ENCODE peak calls at places on chromosomes 12 and 14, in ten cellular contexts. One of them, this sample, is unnamed.

GRCh38 chr12:114746297-114747074 is 62.5 kb upstream of the TBX3 start:
- DNase-seq in gastrocnemius medialis: no peak
- DNase-seq in stomach: no peak
- DNase-seq in suprapubic skin: no peak
- DNase-seq in BE2C: no peak
- DNase-seq in spleen: no peak
- DNase-seq in CD8-positive, alpha-beta T cell: no peak
- DNase-seq in PC-3: no peak
- DNase-seq in A549: no peak
- DNase-seq in heart right ventricle: no peak
- DNase-seq in this sample: no peak

GRCh38 chr14:105047283-105048016 is 17.8 kb downstream of the GPR132 start:
- DNase-seq in suprapubic skin: no peak
- DNase-seq in stomach: no peak
- DNase-seq in PC-3: no peak
- DNase-seq in gastrocnemius medialis: no peak
- DNase-seq in CD8-positive, alpha-beta T cell: no peak
- DNase-seq in spleen: peak
- DNase-seq in heart right ventricle: no peak
- DNase-seq in BE2C: no peak
- DNase-seq in A549: no peak
- DNase-seq in this sample: no peak

GRCh38 chr12:109767991-109768900 is 54.6 kb downstream of the FAM222A start:
- DNase-seq in A549: no peak
- DNase-seq in CD8-positive, alpha-beta T cell: no peak
- DNase-seq in spleen: no peak
- DNase-seq in BE2C: peak
- DNase-seq in stomach: peak
- DNase-seq in heart right ventricle: no peak
- DNase-seq in gastrocnemius medialis: no peak
- DNase-seq in PC-3: no peak
- DNase-seq in suprapubic skin: peak
- DNase-seq in this sample: no peak

GRCh38 chr12:96121271-96121711 is 72.9 kb upstream of the ELK3 start:
- DNase-seq in gastrocnemius medialis: no peak
- DNase-seq in suprapubic skin: no peak
- DNase-seq in CD8-positive, alpha-beta T cell: no peak
- DNase-seq in stomach: no peak
- DNase-seq in BE2C: no peak
- DNase-seq in A549: no peak
- DNase-seq in heart right ventricle: no peak
- DNase-seq in PC-3: no peak
- DNase-seq in spleen: no peak
- DNase-seq in this sample: no peak

GRCh38 chr12:31370645-31371620 is 45.0 kb upstream of the SINHCAF start:
- DNase-seq in gastrocnemius medialis: no peak
- DNase-seq in PC-3: no peak
- DNase-seq in BE2C: no peak
- DNase-seq in spleen: peak
- DNase-seq in suprapubic skin: no peak
- DNase-seq in A549: no peak
- DNase-seq in CD8-positive, alpha-beta T cell: no peak
- DNase-seq in stomach: no peak
- DNase-seq in heart right ventricle: no peak
- DNase-seq in this sample: no peak

GRCh38 chr12:108750471-108751402 is 19.4 kb upstream of the CORO1C start:
- DNase-seq in A549: no peak
- DNase-seq in CD8-positive, alpha-beta T cell: no peak
- DNase-seq in BE2C: peak
- DNase-seq in spleen: no peak
- DNase-seq in PC-3: no peak
- DNase-seq in stomach: no peak
- DNase-seq in gastrocnemius medialis: no peak
- DNase-seq in suprapubic skin: no peak
- DNase-seq in heart right ventricle: no peak
- DNase-seq in this sample: no peak

GRCh38 chr12:26473291-26473690 is 277.9 kb downstream of the SSPN start:
- DNase-seq in stomach: no peak
- DNase-seq in suprapubic skin: no peak
- DNase-seq in PC-3: peak
- DNase-seq in CD8-positive, alpha-beta T cell: no peak
- DNase-seq in heart right ventricle: no peak
- DNase-seq in gastrocnemius medialis: no peak
- DNase-seq in BE2C: no peak
- DNase-seq in A549: no peak
- DNase-seq in spleen: no peak
- DNase-seq in this sample: no peak

GRCh38 chr12:49017764-49018281 is 753 bp downstream of the PRKAG1 start:
- DNase-seq in heart right ventricle: no peak
- DNase-seq in stomach: no peak
- DNase-seq in BE2C: no peak
- DNase-seq in PC-3: peak
- DNase-seq in suprapubic skin: peak
- DNase-seq in gastrocnemius medialis: peak
- DNase-seq in A549: no peak
- DNase-seq in spleen: no peak
- DNase-seq in CD8-positive, alpha-beta T cell: no peak
- DNase-seq in this sample: peak

GRCh38 chr14:72177246-72177645 is 245.0 kb downstream of the RGS6 start:
- DNase-seq in PC-3: no peak
- DNase-seq in heart right ventricle: no peak
- DNase-seq in stomach: no peak
- DNase-seq in A549: no peak
- DNase-seq in suprapubic skin: no peak
- DNase-seq in spleen: no peak
- DNase-seq in BE2C: peak
- DNase-seq in CD8-positive, alpha-beta T cell: no peak
- DNase-seq in gastrocnemius medialis: peak
- DNase-seq in this sample: no peak

GRCh38 chr14:72183631-72184030 is 251.4 kb downstream of the RGS6 start:
- DNase-seq in A549: no peak
- DNase-seq in stomach: no peak
- DNase-seq in CD8-positive, alpha-beta T cell: no peak
- DNase-seq in gastrocnemius medialis: no peak
- DNase-seq in suprapubic skin: no peak
- DNase-seq in heart right ventricle: no peak
- DNase-seq in spleen: no peak
- DNase-seq in PC-3: no peak
- DNase-seq in BE2C: no peak
- DNase-seq in this sample: no peak

GRCh38 chr14:72182773-72183432 is 250.7 kb downstream of the RGS6 start:
- DNase-seq in CD8-positive, alpha-beta T cell: no peak
- DNase-seq in BE2C: no peak
- DNase-seq in spleen: no peak
- DNase-seq in gastrocnemius medialis: no peak
- DNase-seq in stomach: no peak
- DNase-seq in heart right ventricle: no peak
- DNase-seq in PC-3: no peak
- DNase-seq in A549: no peak
- DNase-seq in suprapubic skin: no peak
- DNase-seq in this sample: no peak

GRCh38 chr14:72173038-72173720 is 240.9 kb downstream of the RGS6 start:
- DNase-seq in suprapubic skin: no peak
- DNase-seq in BE2C: no peak
- DNase-seq in heart right ventricle: no peak
- DNase-seq in CD8-positive, alpha-beta T cell: no peak
- DNase-seq in stomach: no peak
- DNase-seq in A549: no peak
- DNase-seq in spleen: no peak
- DNase-seq in gastrocnemius medialis: no peak
- DNase-seq in PC-3: no peak
- DNase-seq in this sample: no peak

GRCh38 chr14:72178517-72178916 is 246.3 kb downstream of the RGS6 start:
- DNase-seq in heart right ventricle: no peak
- DNase-seq in spleen: no peak
- DNase-seq in PC-3: no peak
- DNase-seq in CD8-positive, alpha-beta T cell: no peak
- DNase-seq in stomach: no peak
- DNase-seq in suprapubic skin: no peak
- DNase-seq in BE2C: no peak
- DNase-seq in A549: no peak
- DNase-seq in gastrocnemius medialis: no peak
- DNase-seq in this sample: no peak
- TF ChIP-seq CTCF in heart right ventricle: no peak
- TF ChIP-seq CTCF in spleen: no peak
- TF ChIP-seq CTCF in PC-3: peak
- TF ChIP-seq CTCF in CD8-positive, alpha-beta T cell: no peak
- TF ChIP-seq CTCF in stomach: no peak
- TF ChIP-seq CTCF in suprapubic skin: no peak
- TF ChIP-seq CTCF in BE2C: no peak
- TF ChIP-seq CTCF in A549: no peak
- TF ChIP-seq CTCF in gastrocnemius medialis: no peak
- TF ChIP-seq CTCF in this sample: no peak

GRCh38 chr14:53152627-53152908 is 555 bp downstream of the DDHD1 start:
- DNase-seq in BE2C: no peak
- DNase-seq in gastrocnemius medialis: no peak
- DNase-seq in stomach: no peak
- DNase-seq in heart right ventricle: no peak
- DNase-seq in A549: peak
- DNase-seq in CD8-positive, alpha-beta T cell: no peak
- DNase-seq in suprapubic skin: no peak
- DNase-seq in spleen: no peak
- DNase-seq in PC-3: no peak
- DNase-seq in this sample: peak

GRCh38 chr14:53151523-53151866 is 1.6 kb downstream of the DDHD1 start:
- DNase-seq in BE2C: no peak
- DNase-seq in stomach: no peak
- DNase-seq in gastrocnemius medialis: no peak
- DNase-seq in spleen: no peak
- DNase-seq in PC-3: no peak
- DNase-seq in heart right ventricle: no peak
- DNase-seq in CD8-positive, alpha-beta T cell: no peak
- DNase-seq in suprapubic skin: no peak
- DNase-seq in A549: no peak
- DNase-seq in this sample: no peak

GRCh38 chr14:53152909-53153701 is at the start of gene DDHD1:
- DNase-seq in BE2C: peak
- DNase-seq in heart right ventricle: peak
- DNase-seq in gastrocnemius medialis: peak
- DNase-seq in suprapubic skin: peak
- DNase-seq in stomach: peak
- DNase-seq in spleen: peak
- DNase-seq in CD8-positive, alpha-beta T cell: peak
- DNase-seq in A549: peak
- DNase-seq in PC-3: peak
- DNase-seq in this sample: peak

GRCh38 chr14:53153702-53154112 is 584 bp upstream of the DDHD1 start:
- DNase-seq in BE2C: no peak
- DNase-seq in PC-3: no peak
- DNase-seq in heart right ventricle: no peak
- DNase-seq in stomach: no peak
- DNase-seq in CD8-positive, alpha-beta T cell: no peak
- DNase-seq in spleen: no peak
- DNase-seq in suprapubic skin: no peak
- DNase-seq in A549: no peak
- DNase-seq in gastrocnemius medialis: no peak
- DNase-seq in this sample: no peak

GRCh38 chr14:53151867-53152626 is 1.1 kb downstream of the DDHD1 start:
- DNase-seq in suprapubic skin: peak
- DNase-seq in stomach: peak
- DNase-seq in heart right ventricle: peak
- DNase-seq in A549: peak
- DNase-seq in CD8-positive, alpha-beta T cell: peak
- DNase-seq in spleen: peak
- DNase-seq in gastrocnemius medialis: peak
- DNase-seq in BE2C: peak
- DNase-seq in PC-3: peak
- DNase-seq in this sample: peak
- H3K4me3 ChIP-seq in suprapubic skin: peak
- H3K4me3 ChIP-seq in stomach: peak
- H3K4me3 ChIP-seq in heart right ventricle: peak
- H3K4me3 ChIP-seq in A549: peak
- H3K4me3 ChIP-seq in CD8-positive, alpha-beta T cell: peak
- H3K4me3 ChIP-seq in spleen: peak
- H3K4me3 ChIP-seq in gastrocnemius medialis: peak
- H3K4me3 ChIP-seq in BE2C: peak
- H3K4me3 ChIP-seq in PC-3: peak
- H3K4me3 ChIP-seq in this sample: peak

GRCh38 chr12:103769240-103769945 is 71.6 kb downstream of the NT5DC3 start:
- DNase-seq in heart right ventricle: no peak
- DNase-seq in gastrocnemius medialis: no peak
- DNase-seq in CD8-positive, alpha-beta T cell: no peak
- DNase-seq in suprapubic skin: no peak
- DNase-seq in BE2C: no peak
- DNase-seq in PC-3: no peak
- DNase-seq in A549: no peak
- DNase-seq in stomach: no peak
- DNase-seq in spleen: no peak
- DNase-seq in this sample: no peak

GRCh38 chr12:103773109-103773905 is 67.7 kb downstream of the NT5DC3 start:
- DNase-seq in suprapubic skin: no peak
- DNase-seq in heart right ventricle: no peak
- DNase-seq in stomach: no peak
- DNase-seq in PC-3: no peak
- DNase-seq in A549: no peak
- DNase-seq in spleen: no peak
- DNase-seq in BE2C: no peak
- DNase-seq in CD8-positive, alpha-beta T cell: no peak
- DNase-seq in gastrocnemius medialis: no peak
- DNase-seq in this sample: no peak

GRCh38 chr12:103772367-103773108 is 68.5 kb downstream of the NT5DC3 start:
- DNase-seq in gastrocnemius medialis: no peak
- DNase-seq in BE2C: no peak
- DNase-seq in spleen: no peak
- DNase-seq in suprapubic skin: no peak
- DNase-seq in stomach: no peak
- DNase-seq in heart right ventricle: no peak
- DNase-seq in CD8-positive, alpha-beta T cell: no peak
- DNase-seq in A549: no peak
- DNase-seq in PC-3: no peak
- DNase-seq in this sample: no peak

GRCh38 chr12:103768467-103769123 is 72.4 kb downstream of the NT5DC3 start:
- DNase-seq in BE2C: no peak
- DNase-seq in heart right ventricle: no peak
- DNase-seq in gastrocnemius medialis: no peak
- DNase-seq in suprapubic skin: no peak
- DNase-seq in stomach: no peak
- DNase-seq in PC-3: peak
- DNase-seq in A549: peak
- DNase-seq in CD8-positive, alpha-beta T cell: no peak
- DNase-seq in spleen: no peak
- DNase-seq in this sample: no peak

GRCh38 chr12:103771466-103771865 is 69.6 kb downstream of the NT5DC3 start:
- DNase-seq in A549: peak
- DNase-seq in BE2C: peak
- DNase-seq in spleen: no peak
- DNase-seq in stomach: peak
- DNase-seq in PC-3: peak
- DNase-seq in suprapubic skin: no peak
- DNase-seq in heart right ventricle: no peak
- DNase-seq in gastrocnemius medialis: peak
- DNase-seq in CD8-positive, alpha-beta T cell: no peak
- DNase-seq in this sample: peak
- TF ChIP-seq CTCF in A549: peak
- TF ChIP-seq CTCF in BE2C: peak
- TF ChIP-seq CTCF in spleen: peak
- TF ChIP-seq CTCF in stomach: peak
- TF ChIP-seq CTCF in PC-3: peak
- TF ChIP-seq CTCF in suprapubic skin: no peak
- TF ChIP-seq CTCF in heart right ventricle: peak
- TF ChIP-seq CTCF in gastrocnemius medialis: peak
- TF ChIP-seq CTCF in CD8-positive, alpha-beta T cell: no peak
- TF ChIP-seq CTCF in this sample: peak

DNA sequence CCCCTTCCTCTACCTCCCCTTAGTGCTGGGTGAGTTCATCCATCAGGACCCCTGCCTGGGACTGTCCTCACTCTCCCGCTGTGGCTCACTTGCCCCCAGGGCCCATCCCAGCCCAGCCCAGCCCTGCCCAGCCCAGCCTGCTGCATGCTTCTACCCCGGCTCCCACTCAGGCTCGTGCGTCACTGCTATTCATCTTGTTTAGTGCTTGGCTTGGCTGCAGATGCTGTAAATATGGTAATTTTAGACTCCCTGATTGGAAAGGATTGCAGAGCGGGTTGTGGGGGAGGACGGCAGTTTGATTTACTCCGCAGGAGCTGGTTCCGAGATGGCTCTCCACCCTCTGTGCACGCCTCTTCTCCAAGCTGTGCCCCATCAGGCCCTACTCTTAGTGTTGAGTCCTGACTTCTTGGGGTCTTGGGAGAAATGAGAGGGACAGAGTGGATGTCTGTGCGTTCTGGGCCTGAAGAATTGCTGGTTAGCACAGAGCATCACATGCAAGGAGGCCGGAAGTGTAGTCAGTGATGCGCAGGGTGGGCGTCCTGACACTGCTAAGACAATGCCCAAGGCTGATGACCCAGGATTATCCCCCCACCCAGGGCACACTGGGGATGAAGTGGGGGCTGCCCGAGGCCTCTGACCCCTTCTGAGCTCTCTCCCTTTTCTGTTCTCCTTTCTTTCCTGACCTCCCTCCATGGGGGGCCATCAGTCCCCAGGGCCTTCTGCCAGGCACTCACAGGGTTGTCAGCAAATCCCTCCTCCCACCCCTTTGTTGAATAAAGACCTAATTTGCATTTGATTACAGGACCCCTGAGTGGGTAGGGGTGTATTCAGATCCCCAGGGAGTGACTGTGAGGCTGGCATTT is 244.4 kb downstream of the ZFP36L1 start:
- DNase-seq in stomach: peak
- DNase-seq in gastrocnemius medialis: peak
- DNase-seq in CD8-positive, alpha-beta T cell: no peak
- DNase-seq in spleen: no peak
- DNase-seq in A549: peak
- DNase-seq in BE2C: peak
- DNase-seq in PC-3: peak
- DNase-seq in heart right ventricle: peak
- DNase-seq in suprapubic skin: peak
- DNase-seq in this sample: peak
- H3K4me3 ChIP-seq in stomach: no peak
- H3K4me3 ChIP-seq in gastrocnemius medialis: no peak
- H3K4me3 ChIP-seq in CD8-positive, alpha-beta T cell: no peak
- H3K4me3 ChIP-seq in spleen: no peak
- H3K4me3 ChIP-seq in A549: no peak
- H3K4me3 ChIP-seq in BE2C: no peak
- H3K4me3 ChIP-seq in PC-3: peak
- H3K4me3 ChIP-seq in heart right ventricle: no peak
- H3K4me3 ChIP-seq in suprapubic skin: peak
- H3K4me3 ChIP-seq in this sample: no peak